ENCODE peak calls at places on chromosomes 4 and X, in five cellular contexts. One of them, this sample, is unnamed.

GRCh38 chr4:8306511-8307021 is 37.0 kb downstream of the HTRA3 start:
- DNase-seq in brain microvascular endothelial cell: no peak
- DNase-seq in AG04449: no peak
- DNase-seq in fibroblast of pulmonary artery: peak; percentile 11
- DNase-seq in mucosa of descending colon: no peak
- DNase-seq in this sample: peak; percentile 54

GRCh38 chrX:82813671-82814078 is 694.4 kb upstream of the POU3F4 start:
- DNase-seq in brain microvascular endothelial cell: peak; percentile 0
- DNase-seq in AG04449: no peak
- DNase-seq in fibroblast of pulmonary artery: peak; percentile 7
- DNase-seq in mucosa of descending colon: no peak
- DNase-seq in this sample: no peak

GRCh38 chr4:7985891-7986441 is 46.3 kb upstream of the AFAP1 start:
- DNase-seq in brain microvascular endothelial cell: peak; percentile 31
- DNase-seq in AG04449: no peak
- DNase-seq in fibroblast of pulmonary artery: peak; percentile 43
- DNase-seq in mucosa of descending colon: no peak
- DNase-seq in this sample: no peak

GRCh38 chrX:44144491-44144890 is 171.3 kb upstream of the NDP start:
- DNase-seq in brain microvascular endothelial cell: no peak
- DNase-seq in AG04449: no peak
- DNase-seq in fibroblast of pulmonary artery: no peak
- DNase-seq in mucosa of descending colon: no peak
- DNase-seq in this sample: no peak

GRCh38 chrX:153780678-153781427 is at the start of gene SRPK3:
- DNase-seq in brain microvascular endothelial cell: no peak
- DNase-seq in AG04449: no peak
- DNase-seq in fibroblast of pulmonary artery: no peak
- DNase-seq in mucosa of descending colon: no peak
- DNase-seq in this sample: peak; percentile 60

GRCh38 chr4:185803015-185803414 is 9.0 kb downstream of the SORBS2 start:
- DNase-seq in brain microvascular endothelial cell: no peak
- DNase-seq in AG04449: no peak
- DNase-seq in fibroblast of pulmonary artery: peak; percentile 36
- DNase-seq in mucosa of descending colon: no peak
- DNase-seq in this sample: no peak

GRCh38 chr4:177419416-177419815 is 22.8 kb downstream of the AGA start:
- DNase-seq in brain microvascular endothelial cell: no peak
- DNase-seq in AG04449: no peak
- DNase-seq in fibroblast of pulmonary artery: no peak
- DNase-seq in mucosa of descending colon: no peak
- DNase-seq in this sample: no peak

GRCh38 chr4:168797176-168797575 is 212.9 kb downstream of the CBR4 start:
- DNase-seq in brain microvascular endothelial cell: peak; percentile 79
- DNase-seq in AG04449: no peak
- DNase-seq in fibroblast of pulmonary artery: peak; percentile 90
- DNase-seq in mucosa of descending colon: no peak
- DNase-seq in this sample: peak; percentile 79

GRCh38 chr4:186102931-186103330 is 1.6 kb upstream of the FAM149A start:
- DNase-seq in brain microvascular endothelial cell: no peak
- DNase-seq in AG04449: no peak
- DNase-seq in fibroblast of pulmonary artery: no peak
- DNase-seq in mucosa of descending colon: no peak
- DNase-seq in this sample: no peak

GRCh38 chr4:156528216-156528615 is 443.4 kb downstream of the PDGFC start:
- DNase-seq in brain microvascular endothelial cell: no peak
- DNase-seq in AG04449: no peak
- DNase-seq in fibroblast of pulmonary artery: no peak
- DNase-seq in mucosa of descending colon: no peak
- DNase-seq in this sample: no peak

GRCh38 chrX:133561251-133561650 is 146.0 kb upstream of the GPC4 start:
- DNase-seq in brain microvascular endothelial cell: no peak
- DNase-seq in AG04449: no peak
- DNase-seq in fibroblast of pulmonary artery: no peak
- DNase-seq in mucosa of descending colon: no peak
- DNase-seq in this sample: no peak

GRCh38 chr4:25787891-25788331 is 74.9 kb downstream of the SEL1L3 start:
- DNase-seq in brain microvascular endothelial cell: no peak
- DNase-seq in AG04449: no peak
- DNase-seq in fibroblast of pulmonary artery: peak; percentile 52
- DNase-seq in mucosa of descending colon: no peak
- DNase-seq in this sample: no peak

GRCh38 chrX:22135994-22136684 is 104.0 kb downstream of the PHEX start:
- DNase-seq in brain microvascular endothelial cell: no peak
- DNase-seq in AG04449: no peak
- DNase-seq in fibroblast of pulmonary artery: peak; percentile 59
- DNase-seq in mucosa of descending colon: no peak
- DNase-seq in this sample: peak; percentile 79

GRCh38 chrX:149312936-149313432 is 192.1 kb downstream of the IDS start:
- DNase-seq in brain microvascular endothelial cell: no peak
- DNase-seq in AG04449: no peak
- DNase-seq in fibroblast of pulmonary artery: peak; percentile 1
- DNase-seq in mucosa of descending colon: no peak
- DNase-seq in this sample: no peak

GRCh38 chr4:132593717-132594400 is 555.2 kb upstream of the PCDH10 start:
- DNase-seq in brain microvascular endothelial cell: peak; percentile 2
- DNase-seq in AG04449: no peak
- DNase-seq in fibroblast of pulmonary artery: peak; percentile 11
- DNase-seq in mucosa of descending colon: no peak
- DNase-seq in this sample: no peak

GRCh38 chr4:136281889-136282288 is 1250.4 kb downstream of the PCDH18 start:
- DNase-seq in brain microvascular endothelial cell: no peak
- DNase-seq in AG04449: no peak
- DNase-seq in fibroblast of pulmonary artery: no peak
- DNase-seq in mucosa of descending colon: no peak
- DNase-seq in this sample: no peak

GRCh38 chr4:98619197-98619596 is 39.2 kb downstream of the TSPAN5 start:
- DNase-seq in brain microvascular endothelial cell: no peak
- DNase-seq in AG04449: no peak
- DNase-seq in fibroblast of pulmonary artery: no peak
- DNase-seq in mucosa of descending colon: no peak
- DNase-seq in this sample: no peak

GRCh38 chr4:174483792-174484191 is 38.5 kb downstream of the HPGD start:
- DNase-seq in brain microvascular endothelial cell: no peak
- DNase-seq in AG04449: no peak
- DNase-seq in fibroblast of pulmonary artery: no peak
- DNase-seq in mucosa of descending colon: no peak
- DNase-seq in this sample: no peak

GRCh38 chr4:82798168-82799005 is at the start of gene SCD5:
- DNase-seq in brain microvascular endothelial cell: no peak
- DNase-seq in AG04449: peak; percentile 34
- DNase-seq in fibroblast of pulmonary artery: peak; percentile 81
- DNase-seq in mucosa of descending colon: peak; percentile 64
- DNase-seq in this sample: peak; percentile 85

GRCh38 chr4:8580321-8581093 is at the start of gene GPR78:
- DNase-seq in brain microvascular endothelial cell: peak; percentile 37
- DNase-seq in AG04449: no peak
- DNase-seq in fibroblast of pulmonary artery: peak; percentile 56
- DNase-seq in mucosa of descending colon: peak; percentile 53
- DNase-seq in this sample: peak; percentile 65

DNA sequence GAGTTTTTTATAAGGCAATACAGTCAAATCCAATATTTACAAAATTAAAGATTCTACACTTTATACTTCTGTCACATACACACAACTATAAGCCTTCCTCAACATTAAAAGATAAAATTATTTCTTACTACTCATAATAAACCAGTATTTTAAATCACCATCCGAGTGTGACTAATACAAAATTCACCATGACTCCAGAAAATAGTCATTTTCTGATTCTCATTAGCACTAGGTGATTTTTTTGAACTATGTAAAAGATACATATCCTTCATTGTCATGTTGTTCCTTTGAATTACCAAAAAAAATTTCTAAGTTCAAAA is 641 bp upstream of the SLC7A11 start:
- DNase-seq in brain microvascular endothelial cell: no peak
- DNase-seq in AG04449: no peak
- DNase-seq in fibroblast of pulmonary artery: no peak
- DNase-seq in mucosa of descending colon: no peak
- DNase-seq in this sample: no peak
- H3K4me3 ChIP-seq in brain microvascular endothelial cell: peak overlapping the region; percentile 45
- H3K4me3 ChIP-seq in AG04449: peak overlapping the region; percentile 48
- H3K4me3 ChIP-seq in fibroblast of pulmonary artery: peak overlapping the region; percentile 54
- H3K4me3 ChIP-seq in mucosa of descending colon: no peak overlapping the region
- H3K4me3 ChIP-seq in this sample: peak overlapping the region; percentile 87

GRCh38 chrX:1581132-1581531 is 10.3 kb upstream of the AKAP17A start:
- DNase-seq in brain microvascular endothelial cell: peak; percentile 57
- DNase-seq in AG04449: no peak
- DNase-seq in fibroblast of pulmonary artery: peak; percentile 64
- DNase-seq in mucosa of descending colon: no peak
- DNase-seq in this sample: no peak

GRCh38 chrX:1584237-1585011 is 7.0 kb upstream of the AKAP17A start:
- DNase-seq in brain microvascular endothelial cell: no peak
- DNase-seq in AG04449: no peak
- DNase-seq in fibroblast of pulmonary artery: no peak
- DNase-seq in mucosa of descending colon: no peak
- DNase-seq in this sample: no peak

GRCh38 chrX:1587161-1587560 is 4.2 kb upstream of the AKAP17A start:
- DNase-seq in brain microvascular endothelial cell: no peak
- DNase-seq in AG04449: no peak
- DNase-seq in fibroblast of pulmonary artery: no peak
- DNase-seq in mucosa of descending colon: no peak
- DNase-seq in this sample: no peak

GRCh38 chrX:1578511-1579173 is 12.8 kb upstream of the AKAP17A start:
- DNase-seq in brain microvascular endothelial cell: no peak
- DNase-seq in AG04449: no peak
- DNase-seq in fibroblast of pulmonary artery: no peak
- DNase-seq in mucosa of descending colon: no peak
- DNase-seq in this sample: no peak

GRCh38 chrX:1582686-1583437 is 8.5 kb upstream of the AKAP17A start:
- DNase-seq in brain microvascular endothelial cell: peak; percentile 67
- DNase-seq in AG04449: no peak
- DNase-seq in fibroblast of pulmonary artery: peak; percentile 49
- DNase-seq in mucosa of descending colon: no peak
- DNase-seq in this sample: no peak
- TF ChIP-seq CTCF in brain microvascular endothelial cell: no peak
- TF ChIP-seq CTCF in AG04449: no peak
- TF ChIP-seq CTCF in fibroblast of pulmonary artery: no peak
- TF ChIP-seq CTCF in mucosa of descending colon: no peak
- TF ChIP-seq CTCF in this sample: no peak

DNA sequence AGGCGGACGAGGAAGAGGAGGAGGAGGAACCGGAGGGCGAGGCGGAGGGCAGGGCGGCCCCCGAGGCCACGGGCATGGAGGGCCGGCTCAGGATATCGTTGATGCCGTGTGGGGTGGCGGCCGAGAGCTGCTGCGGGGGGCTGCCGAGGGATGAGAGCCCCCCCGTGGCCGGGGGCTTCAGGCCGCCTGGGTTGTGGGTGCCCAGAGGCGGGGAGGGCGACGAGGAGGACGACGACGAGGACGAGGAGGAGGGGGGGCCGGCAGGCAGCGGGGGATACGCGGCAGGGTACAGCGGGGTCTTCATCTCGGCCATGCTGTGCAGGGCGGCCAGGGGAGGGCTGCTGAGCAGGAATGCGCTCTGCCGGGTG is 1.3 kb downstream of the NKX6-1 start:
- DNase-seq in brain microvascular endothelial cell: no peak
- DNase-seq in AG04449: no peak
- DNase-seq in fibroblast of pulmonary artery: no peak
- DNase-seq in mucosa of descending colon: no peak
- DNase-seq in this sample: no peak
- H3K4me3 ChIP-seq in brain microvascular endothelial cell: peak overlapping the region; percentile 68
- H3K4me3 ChIP-seq in AG04449: peak overlapping the region; percentile 55
- H3K4me3 ChIP-seq in fibroblast of pulmonary artery: peak overlapping the region; percentile 43
- H3K4me3 ChIP-seq in mucosa of descending colon: no peak overlapping the region
- H3K4me3 ChIP-seq in this sample: peak overlapping the region; percentile 39

GRCh38 chr4:1762264-1763010 is 30.7 kb upstream of the FGFR3 start:
- DNase-seq in brain microvascular endothelial cell: no peak
- DNase-seq in AG04449: no peak
- DNase-seq in fibroblast of pulmonary artery: no peak
- DNase-seq in mucosa of descending colon: no peak
- DNase-seq in this sample: no peak
- TF ChIP-seq CTCF in brain microvascular endothelial cell: no peak
- TF ChIP-seq CTCF in AG04449: no peak
- TF ChIP-seq CTCF in fibroblast of pulmonary artery: no peak
- TF ChIP-seq CTCF in mucosa of descending colon: no peak
- TF ChIP-seq CTCF in this sample: no peak

GRCh38 chrX:139554991-139555675 is 24.6 kb downstream of the F9 start:
- DNase-seq in brain microvascular endothelial cell: no peak
- DNase-seq in AG04449: no peak
- DNase-seq in fibroblast of pulmonary artery: no peak
- DNase-seq in mucosa of descending colon: peak; percentile 38
- DNase-seq in this sample: no peak
- H3K4me3 ChIP-seq in brain microvascular endothelial cell: no peak overlapping the region
- H3K4me3 ChIP-seq in AG04449: no peak overlapping the region
- H3K4me3 ChIP-seq in fibroblast of pulmonary artery: no peak overlapping the region
- H3K4me3 ChIP-seq in mucosa of descending colon: no peak overlapping the region
- H3K4me3 ChIP-seq in this sample: no peak overlapping the region

GRCh38 chr4:3148926-3149325 is 74.4 kb downstream of the HTT start:
- DNase-seq in brain microvascular endothelial cell: no peak
- DNase-seq in AG04449: no peak
- DNase-seq in fibroblast of pulmonary artery: no peak
- DNase-seq in mucosa of descending colon: no peak
- DNase-seq in this sample: no peak

DNA sequence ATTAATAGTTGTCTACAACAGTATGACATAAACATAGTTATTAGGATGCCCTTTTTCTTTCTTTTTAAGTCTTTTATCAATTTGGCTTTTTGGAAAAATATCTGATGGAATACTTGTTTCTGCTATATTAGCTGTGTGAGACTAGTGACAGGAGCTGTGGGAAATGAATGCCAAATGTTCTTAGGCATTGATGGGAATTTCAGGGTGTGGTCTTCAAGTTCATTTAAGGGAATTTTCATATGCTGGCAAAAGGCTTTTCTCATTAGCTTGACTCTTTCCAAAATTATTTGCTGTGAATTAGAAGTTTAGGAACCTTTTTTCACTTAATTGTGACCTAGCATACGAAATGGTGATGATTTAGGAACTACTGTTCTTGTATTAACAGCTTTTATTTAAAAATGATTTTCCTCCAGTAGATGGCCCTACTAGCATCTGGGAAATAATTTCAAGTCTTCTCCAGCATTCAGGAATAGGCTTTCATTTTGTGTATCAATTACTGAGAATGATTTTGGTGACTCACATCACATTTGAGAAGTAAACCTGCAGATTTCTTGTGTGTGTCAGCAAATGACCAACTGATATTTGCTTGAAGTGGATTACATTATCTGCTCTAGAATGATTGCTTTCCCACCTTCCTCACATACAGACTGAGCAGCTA is 70.9 kb downstream of the HTT start:
- DNase-seq in brain microvascular endothelial cell: no peak
- DNase-seq in AG04449: no peak
- DNase-seq in fibroblast of pulmonary artery: peak; percentile 33
- DNase-seq in mucosa of descending colon: no peak
- DNase-seq in this sample: peak; percentile 21
- TF ChIP-seq CTCF in brain microvascular endothelial cell: peak; percentile 7
- TF ChIP-seq CTCF in AG04449: no peak
- TF ChIP-seq CTCF in fibroblast of pulmonary artery: peak; percentile 27
- TF ChIP-seq CTCF in mucosa of descending colon: no peak
- TF ChIP-seq CTCF in this sample: peak; percentile 33

GRCh38 chr4:128454281-128455075 is 166.9 kb upstream of the PGRMC2 start:
- DNase-seq in brain microvascular endothelial cell: peak; percentile 92
- DNase-seq in AG04449: peak; percentile 69
- DNase-seq in fibroblast of pulmonary artery: peak; percentile 97
- DNase-seq in mucosa of descending colon: peak; percentile 58
- DNase-seq in this sample: peak; percentile 93
- H3K4me3 ChIP-seq in brain microvascular endothelial cell: peak overlapping the region; percentile 18
- H3K4me3 ChIP-seq in AG04449: peak overlapping the region; percentile 21
- H3K4me3 ChIP-seq in fibroblast of pulmonary artery: peak overlapping the region; percentile 31
- H3K4me3 ChIP-seq in mucosa of descending colon: no peak overlapping the region
- H3K4me3 ChIP-seq in this sample: no peak overlapping the region

This sample was measured in foreskin fibroblast.